ENCODE peak calls at places on chromosomes 3 and 15, in ten cellular contexts. N is left colon; R is endothelial cell of umbilical vein; D is NCI-H1092 treated with DMSO at 0.1 percent for 48 hours; K is heart right ventricle; L is activated effector memory CD4-positive, alpha-beta T cell treated with Interleukin-2 at 50 U/mL for 16 hours; I is AML-193; Q is effector CD4-positive, alpha-beta T cell; W is natural killer cell; Y is neural progenitor cell. C is an unnamed sample.

GRCh38 chr3:52204337-52205073 is 6.5 kb downstream of the ALAS1 start:
- DNase-seq in W (no peak), N (peak; percentile 56), I (peak; percentile 48), Y (no peak), L (no peak), K (no peak), R (no peak), Q (no peak), D (peak; percentile 46), C (peak; percentile 37)

GRCh38 chr3:162072656-162073055 is 576.0 kb downstream of the OTOL1 start:
- DNase-seq in I (no peak), L (no peak), Q (no peak), N (no peak), W (no peak), K (no peak), Y (no peak), R (no peak), D (peak; percentile 20), C (no peak)

GRCh38 chr3:124952456-124952855 is 17.9 kb upstream of the MUC13 start:
- DNase-seq in Y (no peak), I (no peak), Q (no peak), W (no peak), N (no peak), K (no peak), L (no peak), R (no peak), D (no peak), C (no peak)

GRCh38 chr3:28667646-28668376 is 319.2 kb upstream of the AZI2 start:
- DNase-seq in L (no peak), I (peak; percentile 59), N (peak; percentile 69), Q (peak; percentile 18), D (peak; percentile 51), Y (peak; percentile 77), W (peak; percentile 16), K (peak; percentile 22), R (peak; percentile 79), C (peak; percentile 58)

GRCh38 chr15:41104234-41104633 is 11.8 kb downstream of the INO80 start:
- DNase-seq in D (peak; percentile 0), K (no peak), Y (no peak), I (no peak), R (peak; percentile 70), L (no peak), W (no peak), Q (no peak), N (no peak), C (no peak)

GRCh38 chr3:163914567-163914966 is 1163.7 kb downstream of the SI start:
- DNase-seq in N (no peak), W (no peak), L (no peak), K (no peak), D (no peak), I (no peak), Q (no peak), R (no peak), Y (no peak), C (no peak)

GRCh38 chr3:129259612-129260477 is 10.4 kb downstream of the COPG1 start:
- DNase-seq in N (peak; percentile 41), L (no peak), Q (no peak), D (no peak), R (no peak), Y (no peak), I (no peak), K (no peak), W (no peak), C (peak; percentile 39)

GRCh38 chr3:188772886-188773285 is 398.9 kb upstream of the TPRG1 start:
- DNase-seq in R (peak; percentile 66), K (no peak), I (no peak), W (no peak), Q (no peak), L (no peak), N (no peak), D (no peak), Y (no peak), C (no peak)

GRCh38 chr3:106578911-106579310 is 710.1 kb upstream of the CBLB start:
- DNase-seq in I (no peak), W (no peak), D (no peak), Q (no peak), Y (no peak), K (no peak), L (no peak), R (no peak), N (no peak), C (no peak)

GRCh38 chr3:129393271-129393670 is 35.2 kb downstream of the EFCAB12 start:
- DNase-seq in N (no peak), Q (no peak), R (no peak), W (no peak), K (no peak), Y (no peak), D (no peak), L (no peak), I (no peak), C (no peak)

C was measured in transverse colon.